ENCODE peak calls at places on chromosomes 4 and X, in ten cellular contexts. Z is psoas muscle, B is heart left ventricle, Y is mesendoderm, E is left ventricle myocardium inferior, I is cardiac muscle cell, F is IMR-90, N is tibial nerve, Q is mammary epithelial cell, D is K562. H is an unnamed sample. For H3K4me1 and H3K36me3, the result is how much of the 10 kb centered on the place peaks cover.

GRCh38 chr4:68346461-68346860 is 3.4 kb downstream of the YTHDC1 start:
- DNase-seq in Z (no peak), B (no peak), Y (no peak), E (no peak), I (no peak), F (no peak), N (no peak), Q (peak), D (no peak), H (no peak)

GRCh38 chr4:71816676-71817303 is 32.9 kb upstream of the GC start:
- DNase-seq in Z (no peak), B (no peak), Y (no peak), E (no peak), I (no peak), F (no peak), N (no peak), Q (no peak), D (no peak), H (no peak)

GRCh38 chr4:6191448-6192130 is 8.8 kb downstream of the JAKMIP1 start:
- DNase-seq in Z (no peak), B (no peak), Y (peak), E (no peak), I (no peak), F (no peak), N (no peak), Q (no peak), D (no peak), H (no peak)

GRCh38 chrX:133776072-133776471 is 209.3 kb downstream of the GPC3 start:
- DNase-seq in Z (no peak), B (no peak), Y (peak), E (peak), I (peak), F (no peak), N (no peak), Q (no peak), D (peak), H (no peak)

GRCh38 chrX:40644821-40645358 is 2.5 kb downstream of the CXorf38 start:
- DNase-seq in Z (peak), B (no peak), Y (peak), E (peak), I (no peak), F (peak), N (peak), Q (peak), D (no peak), H (peak)

GRCh38 chr4:99763635-99764101 is 53.0 kb upstream of the DAPP1 start:
- DNase-seq in Z (no peak), B (no peak), Y (peak), E (no peak), I (no peak), F (peak), N (peak), Q (peak), D (no peak), H (no peak)

GRCh38 chrX:19342331-19342906 is 1.3 kb upstream of the PDHA1 start:
- DNase-seq in Z (no peak), B (no peak), Y (no peak), E (no peak), I (peak), F (peak), N (no peak), Q (no peak), D (no peak), H (no peak)

GRCh38 chr4:22957774-22958173 is 265.0 kb downstream of the GBA3 start:
- DNase-seq in Z (no peak), B (no peak), Y (no peak), E (no peak), I (no peak), F (no peak), N (no peak), Q (no peak), D (no peak), H (no peak)

GRCh38 chrX:97294016-97294415 is 410.3 kb downstream of the RPA4 start:
- DNase-seq in Z (no peak), B (no peak), Y (no peak), E (no peak), I (no peak), F (no peak), N (no peak), Q (no peak), D (no peak), H (no peak)

GRCh38 chrX:151816914-151817313 is 82.4 kb downstream of the CNGA2 start:
- DNase-seq in Z (no peak), B (no peak), Y (no peak), E (no peak), I (no peak), F (no peak), N (no peak), Q (no peak), D (no peak), H (no peak)

GRCh38 chr4:90833698-90834097 is 706.5 kb downstream of the CCSER1 start:
- DNase-seq in Z (no peak), B (no peak), Y (no peak), E (no peak), I (no peak), F (no peak), N (no peak), Q (no peak), D (no peak), H (no peak)

GRCh38 chr4:122783301-122784215 is 43.1 kb upstream of the FGF2 start:
- DNase-seq in Z (peak), B (peak), Y (peak), E (peak), I (peak), F (peak), N (no peak), Q (peak), D (no peak), H (no peak)
- H3K27ac ChIP-seq in Z (peak), B (peak), Y (peak), E (peak), I (peak), F (peak), N (peak), Q (peak), D (no peak), H (peak)

GRCh38 chr4:15012017-15012788 is 9.9 kb downstream of the CPEB2 start:
- DNase-seq in Z (no peak), B (no peak), Y (no peak), E (no peak), I (no peak), F (no peak), N (no peak), Q (no peak), D (no peak), H (no peak)
- H3K4me1 ChIP-seq in Z (under half), B (under half), Y (under half), E (half or more), I (half or more), F (under half), N (under half), Q (under half), D (under half), H (under half)

DNA sequence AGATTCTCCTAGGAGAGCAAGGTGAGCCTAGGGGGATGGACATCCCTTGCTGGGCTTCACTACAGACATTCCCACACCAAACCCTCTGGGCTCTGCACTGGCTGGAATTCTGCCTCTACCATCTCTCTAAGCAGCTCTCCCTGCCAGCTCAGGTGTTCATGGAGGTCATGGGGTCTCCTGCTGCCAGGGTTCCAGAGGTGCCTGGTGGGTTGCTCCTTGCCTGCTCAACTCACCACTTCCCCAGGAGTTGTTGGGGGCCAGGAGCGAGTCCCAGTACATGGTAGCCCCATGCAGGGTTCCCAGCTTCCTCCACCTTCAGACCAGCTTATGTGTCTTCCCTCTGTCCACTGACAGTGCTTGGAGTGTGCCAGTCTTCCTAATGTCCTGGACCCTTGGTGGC is 167.8 kb upstream of the PAQR3 start:
- DNase-seq in Z (no peak), B (no peak), Y (no peak), E (no peak), I (no peak), F (no peak), N (no peak), Q (no peak), D (no peak), H (no peak)
- H3K36me3 ChIP-seq in Z (under half), B (under half), Y (under half), E (under half), I (under half), F (under half), N (under half), Q (under half), D (under half), H (under half)

GRCh38 chr4:117085185-117085701 is at the start of gene TRAM1L1:
- DNase-seq in Z (peak), B (peak), Y (peak), E (peak), I (peak), F (peak), N (no peak), Q (peak), D (peak), H (no peak)
- H3K27ac ChIP-seq in Z (no peak), B (no peak), Y (no peak), E (peak), I (no peak), F (peak), N (peak), Q (no peak), D (no peak), H (no peak)

GRCh38 chr4:8538703-8539567 is 41.3 kb upstream of the GPR78 start:
- DNase-seq in Z (peak), B (no peak), Y (no peak), E (no peak), I (no peak), F (peak), N (no peak), Q (peak), D (no peak), H (no peak)
- H3K4me1 ChIP-seq in Z (under half), B (under half), Y (under half), E (under half), I (under half), F (under half), N (under half), Q (under half), D (under half), H (under half)

DNA sequence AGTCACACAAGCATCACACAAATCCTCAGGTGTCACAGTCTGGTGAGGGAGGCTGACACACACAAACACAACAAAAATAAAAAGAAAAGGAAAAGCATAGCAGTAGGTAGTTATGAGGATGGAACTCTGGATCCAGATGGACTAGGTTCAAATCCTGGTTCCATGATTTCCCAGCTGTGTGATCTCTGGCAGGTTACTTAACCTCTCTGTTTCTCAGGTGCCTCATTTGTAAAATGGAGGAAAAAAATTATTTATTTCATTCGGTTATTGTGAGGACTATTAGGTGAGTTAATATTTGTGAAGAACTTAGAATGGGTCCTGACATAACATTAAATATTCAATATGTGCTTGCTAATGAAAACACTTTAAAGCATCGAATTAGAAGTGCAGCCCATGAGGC is 19.8 kb downstream of the GAGE1 start:
- DNase-seq in Z (no peak), B (no peak), Y (no peak), E (no peak), I (no peak), F (no peak), N (no peak), Q (no peak), D (no peak), H (no peak)
- H3K36me3 ChIP-seq in Z (under half), B (under half), Y (under half), E (under half), I (under half), F (under half), N (under half), Q (under half), D (under half), H (under half)

DNA sequence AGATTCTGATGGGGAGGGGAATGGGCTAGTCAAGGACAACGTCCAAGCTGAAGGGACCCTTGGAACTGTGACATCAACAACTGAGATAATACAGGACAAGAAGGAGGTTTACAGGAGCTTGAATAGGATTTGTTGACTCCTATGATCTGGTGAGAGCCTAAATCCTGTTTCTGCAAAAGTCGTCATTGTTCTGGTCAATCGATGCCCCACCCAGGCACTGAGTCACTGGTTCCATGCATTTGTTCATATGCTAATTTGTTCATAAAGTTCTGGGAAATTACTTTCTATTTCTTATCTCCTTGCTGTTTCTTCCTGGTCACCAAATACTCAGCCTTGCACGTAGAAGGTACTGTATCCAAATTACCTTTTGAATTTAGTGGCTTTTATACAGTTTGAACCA is 15.3 kb upstream of the PDGFRA start:
- DNase-seq in Z (no peak), B (no peak), Y (no peak), E (no peak), I (no peak), F (no peak), N (no peak), Q (no peak), D (no peak), H (no peak)
- H3K27ac ChIP-seq in Z (peak), B (peak), Y (no peak), E (peak), I (no peak), F (no peak), N (peak), Q (no peak), D (no peak), H (no peak)

GRCh38 chr4:87080462-87080861 is 140.0 kb downstream of the KLHL8 start:
- DNase-seq in Z (no peak), B (no peak), Y (no peak), E (no peak), I (no peak), F (no peak), N (no peak), Q (no peak), D (no peak), H (no peak)
- H3K4me1 ChIP-seq in Z (half or more), B (half or more), Y (under half), E (half or more), I (under half), F (under half), N (under half), Q (under half), D (under half), H (under half)

DNA sequence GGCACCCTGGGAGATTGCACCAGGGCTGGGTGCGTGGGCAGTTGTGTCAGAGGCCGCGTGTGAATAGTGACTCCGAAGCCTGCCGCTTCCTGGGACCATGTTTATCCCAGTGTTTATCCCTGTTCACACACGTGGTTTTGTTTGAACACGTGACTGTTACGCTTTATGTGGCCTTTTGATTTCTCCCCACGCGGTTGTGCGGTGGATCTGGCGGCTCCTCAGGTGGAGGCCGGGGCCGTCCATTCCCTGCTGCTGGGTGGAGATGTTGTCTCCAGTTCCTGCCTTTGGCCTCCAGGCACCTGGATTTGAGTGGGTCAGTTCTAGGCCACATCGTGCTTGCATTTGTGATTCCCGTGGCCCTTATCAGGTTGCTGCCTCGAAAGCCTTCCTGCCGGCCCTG is 35.1 kb downstream of the NELFA start:
- DNase-seq in Z (no peak), B (no peak), Y (no peak), E (no peak), I (no peak), F (no peak), N (no peak), Q (no peak), D (no peak), H (peak)
- H3K36me3 ChIP-seq in Z (under half), B (half or more), Y (under half), E (half or more), I (under half), F (half or more), N (under half), Q (under half), D (half or more), H (under half)

DNA sequence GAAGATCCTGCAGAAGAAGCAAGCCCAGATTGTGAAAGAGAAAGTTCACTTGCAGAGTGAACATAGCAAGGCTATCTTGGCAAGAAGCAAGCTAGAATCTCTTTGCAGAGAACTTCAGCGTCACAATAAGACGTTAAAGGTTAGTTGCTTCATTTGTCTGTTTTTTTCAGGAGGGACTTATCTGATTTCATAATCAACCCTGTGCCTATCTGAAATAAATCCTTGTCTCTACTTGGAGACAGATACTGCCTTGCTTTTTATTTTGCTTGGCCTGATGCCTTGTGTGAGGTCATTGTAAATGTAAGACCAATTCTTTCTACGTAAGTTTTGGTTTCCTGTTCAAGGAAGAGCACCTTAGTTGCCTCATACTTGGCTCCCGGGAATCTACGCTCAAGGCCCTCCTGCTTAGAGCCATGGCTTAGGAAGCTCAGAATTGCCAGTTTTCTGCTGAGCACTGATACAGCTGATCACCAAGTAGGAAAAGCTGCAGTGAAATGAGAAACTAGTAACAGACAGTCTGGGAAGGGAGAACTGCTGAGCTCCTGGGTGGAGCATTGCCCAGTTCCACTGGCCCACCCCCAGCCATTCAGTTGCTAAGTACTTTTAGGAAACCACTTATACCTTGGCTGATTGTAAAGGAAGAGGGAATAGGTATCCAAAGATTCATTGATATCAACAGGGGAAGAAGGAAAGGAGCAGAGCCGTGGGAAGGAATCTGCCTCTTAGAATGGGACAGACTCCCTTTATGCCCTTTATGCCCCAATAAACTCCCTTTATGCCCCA is 41.8 kb downstream of the RBBP7 start:
- DNase-seq in Z (no peak), B (no peak), Y (no peak), E (no peak), I (no peak), F (peak), N (peak), Q (peak), D (no peak), H (no peak)
- H3K27ac ChIP-seq in Z (peak), B (peak), Y (no peak), E (peak), I (no peak), F (peak), N (peak), Q (peak), D (no peak), H (no peak)

H was measured in CD8-positive, alpha-beta memory T cell.